ENCODE peak calls at places on chromosomes 2 and 18, in ten cellular contexts. One of them, this sample, is unnamed. For H3K9me3, the result is how much of the 10 kb centered on the place peaks cover.

GRCh38 chr2:7692657-7693161 is 775.5 kb downstream of the RNF144A start:
- DNase-seq in keratinocyte: peak
- DNase-seq in mesenchymal stem cell: peak
- DNase-seq in heart right ventricle: peak
- DNase-seq in CD8-positive, alpha-beta memory T cell: no peak
- DNase-seq in endothelial cell of umbilical vein: no peak
- DNase-seq in ovary: no peak
- DNase-seq in GM23248: peak
- DNase-seq in A549: no peak
- DNase-seq in upper lobe of right lung: no peak
- DNase-seq in this sample: no peak

GRCh38 chr2:159285929-159286708 is at the start of gene WDSUB1:
- DNase-seq in ovary: peak
- DNase-seq in keratinocyte: no peak
- DNase-seq in endothelial cell of umbilical vein: peak
- DNase-seq in heart right ventricle: peak
- DNase-seq in mesenchymal stem cell: peak
- DNase-seq in upper lobe of right lung: peak
- DNase-seq in CD8-positive, alpha-beta memory T cell: no peak
- DNase-seq in A549: no peak
- DNase-seq in GM23248: peak
- DNase-seq in this sample: no peak

GRCh38 chr2:98730053-98730850 is 680 bp downstream of the MGAT4A start:
- DNase-seq in upper lobe of right lung: peak
- DNase-seq in endothelial cell of umbilical vein: peak
- DNase-seq in GM23248: peak
- DNase-seq in keratinocyte: no peak
- DNase-seq in mesenchymal stem cell: no peak
- DNase-seq in heart right ventricle: peak
- DNase-seq in ovary: peak
- DNase-seq in CD8-positive, alpha-beta memory T cell: peak
- DNase-seq in A549: no peak
- DNase-seq in this sample: peak

GRCh38 chr2:86035883-86036789 is 69.5 kb downstream of the POLR1A start:
- DNase-seq in CD8-positive, alpha-beta memory T cell: peak
- DNase-seq in A549: no peak
- DNase-seq in upper lobe of right lung: peak
- DNase-seq in keratinocyte: no peak
- DNase-seq in GM23248: peak
- DNase-seq in endothelial cell of umbilical vein: peak
- DNase-seq in heart right ventricle: peak
- DNase-seq in ovary: peak
- DNase-seq in mesenchymal stem cell: peak
- DNase-seq in this sample: peak

GRCh38 chr2:74037379-74037860 is 52.7 kb downstream of the TET3 start:
- DNase-seq in mesenchymal stem cell: peak
- DNase-seq in GM23248: peak
- DNase-seq in heart right ventricle: no peak
- DNase-seq in keratinocyte: no peak
- DNase-seq in CD8-positive, alpha-beta memory T cell: no peak
- DNase-seq in ovary: no peak
- DNase-seq in A549: no peak
- DNase-seq in upper lobe of right lung: no peak
- DNase-seq in endothelial cell of umbilical vein: no peak
- DNase-seq in this sample: no peak

GRCh38 chr2:215105607-215106354 is 32.6 kb downstream of the ABCA12 start:
- DNase-seq in upper lobe of right lung: no peak
- DNase-seq in endothelial cell of umbilical vein: no peak
- DNase-seq in heart right ventricle: no peak
- DNase-seq in ovary: no peak
- DNase-seq in keratinocyte: peak
- DNase-seq in mesenchymal stem cell: peak
- DNase-seq in CD8-positive, alpha-beta memory T cell: no peak
- DNase-seq in GM23248: peak
- DNase-seq in A549: no peak
- DNase-seq in this sample: no peak

GRCh38 chr2:240226672-240227537 is 86.4 kb upstream of the OTOS start:
- DNase-seq in A549: no peak
- DNase-seq in ovary: no peak
- DNase-seq in CD8-positive, alpha-beta memory T cell: no peak
- DNase-seq in mesenchymal stem cell: no peak
- DNase-seq in upper lobe of right lung: no peak
- DNase-seq in GM23248: no peak
- DNase-seq in keratinocyte: no peak
- DNase-seq in heart right ventricle: no peak
- DNase-seq in endothelial cell of umbilical vein: no peak
- DNase-seq in this sample: no peak

GRCh38 chr2:239181074-239181581 is 219.7 kb downstream of the HDAC4 start:
- DNase-seq in mesenchymal stem cell: no peak
- DNase-seq in CD8-positive, alpha-beta memory T cell: no peak
- DNase-seq in endothelial cell of umbilical vein: no peak
- DNase-seq in upper lobe of right lung: peak
- DNase-seq in ovary: no peak
- DNase-seq in heart right ventricle: no peak
- DNase-seq in GM23248: no peak
- DNase-seq in A549: no peak
- DNase-seq in keratinocyte: no peak
- DNase-seq in this sample: no peak

GRCh38 chr18:43192408-43192807 is 76.9 kb upstream of the RIT2 start:
- DNase-seq in upper lobe of right lung: no peak
- DNase-seq in GM23248: peak
- DNase-seq in keratinocyte: no peak
- DNase-seq in CD8-positive, alpha-beta memory T cell: no peak
- DNase-seq in endothelial cell of umbilical vein: no peak
- DNase-seq in A549: no peak
- DNase-seq in mesenchymal stem cell: peak
- DNase-seq in heart right ventricle: no peak
- DNase-seq in ovary: no peak
- DNase-seq in this sample: no peak

GRCh38 chr2:3651686-3652516 is 6.1 kb upstream of the ALLC start:
- DNase-seq in mesenchymal stem cell: peak
- DNase-seq in upper lobe of right lung: no peak
- DNase-seq in heart right ventricle: peak
- DNase-seq in CD8-positive, alpha-beta memory T cell: peak
- DNase-seq in A549: no peak
- DNase-seq in GM23248: peak
- DNase-seq in ovary: peak
- DNase-seq in keratinocyte: no peak
- DNase-seq in endothelial cell of umbilical vein: peak
- DNase-seq in this sample: peak

GRCh38 chr2:215626063-215626462 is 190.2 kb upstream of the FN1 start:
- DNase-seq in upper lobe of right lung: no peak
- DNase-seq in A549: no peak
- DNase-seq in keratinocyte: no peak
- DNase-seq in mesenchymal stem cell: no peak
- DNase-seq in ovary: no peak
- DNase-seq in CD8-positive, alpha-beta memory T cell: no peak
- DNase-seq in endothelial cell of umbilical vein: no peak
- DNase-seq in GM23248: no peak
- DNase-seq in heart right ventricle: no peak
- DNase-seq in this sample: no peak

GRCh38 chr2:66920415-66920814 is 476.7 kb upstream of the ETAA1 start:
- DNase-seq in keratinocyte: no peak
- DNase-seq in upper lobe of right lung: no peak
- DNase-seq in A549: no peak
- DNase-seq in GM23248: no peak
- DNase-seq in CD8-positive, alpha-beta memory T cell: no peak
- DNase-seq in ovary: no peak
- DNase-seq in endothelial cell of umbilical vein: no peak
- DNase-seq in heart right ventricle: no peak
- DNase-seq in mesenchymal stem cell: no peak
- DNase-seq in this sample: no peak

GRCh38 chr2:232689152-232689910 is 7.8 kb upstream of the GIGYF2 start:
- DNase-seq in keratinocyte: no peak
- DNase-seq in upper lobe of right lung: peak
- DNase-seq in A549: no peak
- DNase-seq in endothelial cell of umbilical vein: peak
- DNase-seq in mesenchymal stem cell: peak
- DNase-seq in GM23248: no peak
- DNase-seq in CD8-positive, alpha-beta memory T cell: no peak
- DNase-seq in heart right ventricle: peak
- DNase-seq in ovary: peak
- DNase-seq in this sample: no peak

GRCh38 chr2:40332096-40332826 is 119.6 kb downstream of the SLC8A1 start:
- DNase-seq in CD8-positive, alpha-beta memory T cell: no peak
- DNase-seq in ovary: no peak
- DNase-seq in upper lobe of right lung: no peak
- DNase-seq in A549: peak
- DNase-seq in GM23248: peak
- DNase-seq in mesenchymal stem cell: peak
- DNase-seq in keratinocyte: peak
- DNase-seq in endothelial cell of umbilical vein: peak
- DNase-seq in heart right ventricle: no peak
- DNase-seq in this sample: no peak

GRCh38 chr2:20106746-20107145 is 55.3 kb upstream of the LAPTM4A start:
- DNase-seq in mesenchymal stem cell: no peak
- DNase-seq in upper lobe of right lung: peak
- DNase-seq in A549: no peak
- DNase-seq in ovary: no peak
- DNase-seq in CD8-positive, alpha-beta memory T cell: no peak
- DNase-seq in keratinocyte: no peak
- DNase-seq in GM23248: no peak
- DNase-seq in heart right ventricle: peak
- DNase-seq in endothelial cell of umbilical vein: peak
- DNase-seq in this sample: no peak

GRCh38 chr2:58448065-58448507 is 207.0 kb upstream of the FANCL start:
- DNase-seq in endothelial cell of umbilical vein: peak
- DNase-seq in A549: peak
- DNase-seq in heart right ventricle: no peak
- DNase-seq in CD8-positive, alpha-beta memory T cell: peak
- DNase-seq in keratinocyte: no peak
- DNase-seq in upper lobe of right lung: no peak
- DNase-seq in GM23248: peak
- DNase-seq in ovary: peak
- DNase-seq in mesenchymal stem cell: peak
- DNase-seq in this sample: no peak

GRCh38 chr2:85684380-85684779 is 9.8 kb upstream of the GNLY start:
- DNase-seq in CD8-positive, alpha-beta memory T cell: no peak
- DNase-seq in upper lobe of right lung: no peak
- DNase-seq in A549: no peak
- DNase-seq in mesenchymal stem cell: no peak
- DNase-seq in ovary: no peak
- DNase-seq in GM23248: no peak
- DNase-seq in endothelial cell of umbilical vein: no peak
- DNase-seq in keratinocyte: no peak
- DNase-seq in heart right ventricle: no peak
- DNase-seq in this sample: no peak

DNA sequence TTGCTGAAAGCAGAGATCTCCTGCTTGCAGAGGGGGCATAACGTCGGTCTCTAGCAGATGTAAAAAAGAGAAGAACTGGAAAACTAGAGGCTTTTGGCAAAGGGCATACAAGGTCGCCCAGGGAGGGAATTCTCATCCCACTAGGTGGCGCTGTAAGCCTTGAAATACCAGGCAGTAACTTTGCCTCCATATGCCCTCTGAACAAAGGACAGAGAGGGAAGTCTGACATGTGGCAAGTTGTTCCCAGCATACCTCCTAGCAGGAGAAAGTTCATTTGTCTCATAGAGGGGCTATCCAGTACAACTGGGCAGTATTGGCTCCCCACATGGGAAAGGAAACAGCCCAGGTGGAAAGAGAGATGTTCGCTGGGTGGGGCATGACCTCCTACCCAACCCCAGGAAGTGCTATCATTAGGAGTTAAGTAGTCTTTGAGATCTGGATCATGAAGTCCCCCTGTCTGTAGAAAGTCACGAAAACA is 40.0 kb downstream of the STK17B start:
- DNase-seq in heart right ventricle: no peak
- DNase-seq in GM23248: peak
- DNase-seq in upper lobe of right lung: no peak
- DNase-seq in mesenchymal stem cell: no peak
- DNase-seq in A549: no peak
- DNase-seq in ovary: no peak
- DNase-seq in keratinocyte: no peak
- DNase-seq in endothelial cell of umbilical vein: peak
- DNase-seq in CD8-positive, alpha-beta memory T cell: no peak
- DNase-seq in this sample: no peak
- H3K9me3 ChIP-seq in heart right ventricle: under half
- H3K9me3 ChIP-seq in GM23248: under half
- H3K9me3 ChIP-seq in upper lobe of right lung: under half
- H3K9me3 ChIP-seq in mesenchymal stem cell: under half
- H3K9me3 ChIP-seq in A549: under half
- H3K9me3 ChIP-seq in ovary: under half
- H3K9me3 ChIP-seq in keratinocyte: under half
- H3K9me3 ChIP-seq in endothelial cell of umbilical vein: under half
- H3K9me3 ChIP-seq in CD8-positive, alpha-beta memory T cell: under half
- H3K9me3 ChIP-seq in this sample: half or more

GRCh38 chr2:196652869-196653268 is 13.4 kb downstream of the CCDC150 start:
- DNase-seq in endothelial cell of umbilical vein: no peak
- DNase-seq in GM23248: no peak
- DNase-seq in keratinocyte: no peak
- DNase-seq in ovary: no peak
- DNase-seq in A549: no peak
- DNase-seq in mesenchymal stem cell: no peak
- DNase-seq in upper lobe of right lung: no peak
- DNase-seq in heart right ventricle: no peak
- DNase-seq in CD8-positive, alpha-beta memory T cell: no peak
- DNase-seq in this sample: no peak
- H3K9me3 ChIP-seq in endothelial cell of umbilical vein: under half
- H3K9me3 ChIP-seq in GM23248: under half
- H3K9me3 ChIP-seq in keratinocyte: under half
- H3K9me3 ChIP-seq in ovary: under half
- H3K9me3 ChIP-seq in A549: under half
- H3K9me3 ChIP-seq in mesenchymal stem cell: half or more
- H3K9me3 ChIP-seq in upper lobe of right lung: under half
- H3K9me3 ChIP-seq in heart right ventricle: under half
- H3K9me3 ChIP-seq in CD8-positive, alpha-beta memory T cell: under half
- H3K9me3 ChIP-seq in this sample: under half

DNA sequence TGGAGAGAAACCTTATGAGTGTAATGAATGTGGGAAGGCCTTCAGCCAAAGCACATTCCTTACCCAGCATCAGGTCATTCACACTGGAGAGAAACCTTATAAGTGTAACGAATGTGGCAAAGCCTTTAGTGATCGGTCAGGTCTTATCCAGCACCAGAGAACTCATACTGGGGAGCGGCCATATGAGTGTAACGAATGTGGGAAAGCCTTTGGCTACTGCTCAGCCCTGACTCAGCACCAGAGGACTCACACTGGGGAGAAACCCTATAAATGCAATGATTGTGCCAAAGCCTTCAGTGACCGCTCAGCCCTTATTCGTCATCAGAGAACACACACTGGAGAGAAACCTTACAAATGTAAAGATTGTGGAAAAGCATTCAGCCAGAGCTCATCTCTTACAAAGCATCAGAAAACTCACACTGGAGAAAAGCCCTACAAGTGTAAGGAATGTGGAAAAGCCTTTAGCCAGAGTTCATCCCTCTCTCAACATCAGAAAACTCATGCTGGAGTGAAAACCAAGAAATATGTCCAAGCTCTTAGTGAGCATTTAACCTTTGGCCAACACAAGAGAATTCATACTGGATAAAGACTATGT is 7.8 kb downstream of the ZNF892 start:
- DNase-seq in mesenchymal stem cell: peak
- DNase-seq in ovary: no peak
- DNase-seq in upper lobe of right lung: no peak
- DNase-seq in heart right ventricle: no peak
- DNase-seq in CD8-positive, alpha-beta memory T cell: no peak
- DNase-seq in keratinocyte: no peak
- DNase-seq in A549: no peak
- DNase-seq in endothelial cell of umbilical vein: no peak
- DNase-seq in GM23248: peak
- DNase-seq in this sample: no peak
- H3K9me3 ChIP-seq in mesenchymal stem cell: half or more
- H3K9me3 ChIP-seq in ovary: half or more
- H3K9me3 ChIP-seq in upper lobe of right lung: half or more
- H3K9me3 ChIP-seq in heart right ventricle: half or more
- H3K9me3 ChIP-seq in CD8-positive, alpha-beta memory T cell: half or more
- H3K9me3 ChIP-seq in keratinocyte: half or more
- H3K9me3 ChIP-seq in A549: half or more
- H3K9me3 ChIP-seq in endothelial cell of umbilical vein: under half
- H3K9me3 ChIP-seq in GM23248: under half
- H3K9me3 ChIP-seq in this sample: half or more

GRCh38 chr18:71194438-71194837 is 905.6 kb downstream of the SOCS6 start:
- DNase-seq in GM23248: no peak
- DNase-seq in keratinocyte: no peak
- DNase-seq in upper lobe of right lung: no peak
- DNase-seq in CD8-positive, alpha-beta memory T cell: no peak
- DNase-seq in A549: no peak
- DNase-seq in heart right ventricle: no peak
- DNase-seq in endothelial cell of umbilical vein: no peak
- DNase-seq in ovary: no peak
- DNase-seq in mesenchymal stem cell: no peak
- DNase-seq in this sample: no peak
- H3K9me3 ChIP-seq in GM23248: under half
- H3K9me3 ChIP-seq in keratinocyte: under half
- H3K9me3 ChIP-seq in upper lobe of right lung: under half
- H3K9me3 ChIP-seq in CD8-positive, alpha-beta memory T cell: under half
- H3K9me3 ChIP-seq in A549: under half
- H3K9me3 ChIP-seq in heart right ventricle: under half
- H3K9me3 ChIP-seq in endothelial cell of umbilical vein: under half
- H3K9me3 ChIP-seq in ovary: under half
- H3K9me3 ChIP-seq in mesenchymal stem cell: under half
- H3K9me3 ChIP-seq in this sample: under half